ENCODE peak calls at places on chromosomes 12 and 14, in six cellular contexts. One of them, this sample, is unnamed.

GRCh38 chr12:24991209-24992049 is 42.5 kb upstream of the BCAT1 start:
- DNase-seq in astrocyte of the hippocampus: peak; percentile 71
- DNase-seq in Right ventricle myocardium superior: no peak
- DNase-seq in M059J: peak; percentile 61
- DNase-seq in smooth muscle cell of the brain vasculature: peak; percentile 31
- DNase-seq in C1 segment of cervical spinal cord: peak; percentile 39
- DNase-seq in this sample: no peak

GRCh38 chr14:76924363-76925151 is 98.3 kb downstream of the LRRC74A start:
- DNase-seq in C1 segment of cervical spinal cord: peak; percentile 18
- DNase-seq in Right ventricle myocardium superior: no peak
- DNase-seq in astrocyte of the hippocampus: peak; percentile 82
- DNase-seq in smooth muscle cell of the brain vasculature: no peak
- DNase-seq in M059J: peak; percentile 61
- DNase-seq in this sample: peak; percentile 75

GRCh38 chr12:54373619-54374554 is 9.6 kb upstream of the GPR84 start:
- DNase-seq in smooth muscle cell of the brain vasculature: no peak
- DNase-seq in astrocyte of the hippocampus: no peak
- DNase-seq in C1 segment of cervical spinal cord: no peak
- DNase-seq in Right ventricle myocardium superior: no peak
- DNase-seq in M059J: peak; percentile 43
- DNase-seq in this sample: no peak

GRCh38 chr12:16563519-16563918 is 42.4 kb downstream of the LMO3 start:
- DNase-seq in Right ventricle myocardium superior: no peak
- DNase-seq in C1 segment of cervical spinal cord: no peak
- DNase-seq in M059J: no peak
- DNase-seq in astrocyte of the hippocampus: no peak
- DNase-seq in smooth muscle cell of the brain vasculature: no peak
- DNase-seq in this sample: no peak

GRCh38 chr12:6946920-6947374 is 3.1 kb downstream of the C12orf57 start:
- DNase-seq in astrocyte of the hippocampus: no peak
- DNase-seq in C1 segment of cervical spinal cord: no peak
- DNase-seq in M059J: no peak
- DNase-seq in smooth muscle cell of the brain vasculature: no peak
- DNase-seq in Right ventricle myocardium superior: peak; percentile 29
- DNase-seq in this sample: no peak

GRCh38 chr14:53011053-53011462 is 60.2 kb upstream of the FERMT2 start:
- DNase-seq in Right ventricle myocardium superior: peak; percentile 84
- DNase-seq in C1 segment of cervical spinal cord: no peak
- DNase-seq in M059J: peak; percentile 96
- DNase-seq in smooth muscle cell of the brain vasculature: peak; percentile 97
- DNase-seq in astrocyte of the hippocampus: peak; percentile 92
- DNase-seq in this sample: no peak

GRCh38 chr12:12837025-12837872 is 24.1 kb downstream of the DDX47 start:
- DNase-seq in astrocyte of the hippocampus: peak; percentile 85
- DNase-seq in M059J: peak; percentile 89
- DNase-seq in smooth muscle cell of the brain vasculature: peak; percentile 41
- DNase-seq in Right ventricle myocardium superior: no peak
- DNase-seq in C1 segment of cervical spinal cord: no peak
- DNase-seq in this sample: no peak

GRCh38 chr12:125376422-125376821 is 311.2 kb downstream of the AACS start:
- DNase-seq in smooth muscle cell of the brain vasculature: no peak
- DNase-seq in C1 segment of cervical spinal cord: no peak
- DNase-seq in M059J: no peak
- DNase-seq in Right ventricle myocardium superior: no peak
- DNase-seq in astrocyte of the hippocampus: no peak
- DNase-seq in this sample: no peak

GRCh38 chr12:108609535-108610335 is 11.9 kb upstream of the TMEM119 start:
- DNase-seq in Right ventricle myocardium superior: peak; percentile 85
- DNase-seq in M059J: no peak
- DNase-seq in smooth muscle cell of the brain vasculature: peak; percentile 62
- DNase-seq in C1 segment of cervical spinal cord: no peak
- DNase-seq in astrocyte of the hippocampus: peak; percentile 36
- DNase-seq in this sample: no peak

GRCh38 chr12:88876867-88877266 is 296.6 kb upstream of the KITLG start:
- DNase-seq in M059J: peak; percentile 21
- DNase-seq in astrocyte of the hippocampus: no peak
- DNase-seq in smooth muscle cell of the brain vasculature: no peak
- DNase-seq in Right ventricle myocardium superior: no peak
- DNase-seq in C1 segment of cervical spinal cord: no peak
- DNase-seq in this sample: no peak

GRCh38 chr12:27899151-27899661 is 73.3 kb downstream of the PTHLH start:
- DNase-seq in C1 segment of cervical spinal cord: no peak
- DNase-seq in smooth muscle cell of the brain vasculature: peak; percentile 60
- DNase-seq in M059J: peak; percentile 59
- DNase-seq in astrocyte of the hippocampus: peak; percentile 78
- DNase-seq in Right ventricle myocardium superior: no peak
- DNase-seq in this sample: no peak

GRCh38 chr12:75913502-75914110 is 118.0 kb downstream of the PHLDA1 start:
- DNase-seq in astrocyte of the hippocampus: no peak
- DNase-seq in M059J: no peak
- DNase-seq in smooth muscle cell of the brain vasculature: no peak
- DNase-seq in C1 segment of cervical spinal cord: no peak
- DNase-seq in Right ventricle myocardium superior: peak; percentile 44
- DNase-seq in this sample: no peak

GRCh38 chr12:15629761-15630160 is 159.4 kb downstream of the EPS8 start:
- DNase-seq in astrocyte of the hippocampus: no peak
- DNase-seq in C1 segment of cervical spinal cord: no peak
- DNase-seq in Right ventricle myocardium superior: no peak
- DNase-seq in M059J: peak; percentile 55
- DNase-seq in smooth muscle cell of the brain vasculature: no peak
- DNase-seq in this sample: no peak

GRCh38 chr12:22974865-22975264 is 349.9 kb downstream of the ETNK1 start:
- DNase-seq in M059J: peak; percentile 73
- DNase-seq in Right ventricle myocardium superior: no peak
- DNase-seq in astrocyte of the hippocampus: peak; percentile 81
- DNase-seq in C1 segment of cervical spinal cord: no peak
- DNase-seq in smooth muscle cell of the brain vasculature: peak; percentile 52
- DNase-seq in this sample: no peak

GRCh38 chr12:15863984-15864383 is 18.2 kb upstream of the STRAP start:
- DNase-seq in Right ventricle myocardium superior: no peak
- DNase-seq in M059J: no peak
- DNase-seq in smooth muscle cell of the brain vasculature: no peak
- DNase-seq in astrocyte of the hippocampus: no peak
- DNase-seq in C1 segment of cervical spinal cord: no peak
- DNase-seq in this sample: no peak

GRCh38 chr12:52799498-52800211 is 3.7 kb upstream of the KRT3 start:
- DNase-seq in Right ventricle myocardium superior: no peak
- DNase-seq in astrocyte of the hippocampus: no peak
- DNase-seq in M059J: no peak
- DNase-seq in C1 segment of cervical spinal cord: no peak
- DNase-seq in smooth muscle cell of the brain vasculature: no peak
- DNase-seq in this sample: no peak

GRCh38 chr12:51246254-51246853 is 7.7 kb downstream of the DAZAP2 start:
- DNase-seq in astrocyte of the hippocampus: no peak
- DNase-seq in smooth muscle cell of the brain vasculature: no peak
- DNase-seq in M059J: peak; percentile 29
- DNase-seq in C1 segment of cervical spinal cord: no peak
- DNase-seq in Right ventricle myocardium superior: no peak
- DNase-seq in this sample: no peak

GRCh38 chr14:101810897-101811620 is 49.5 kb downstream of the PPP2R5C start:
- DNase-seq in Right ventricle myocardium superior: no peak
- DNase-seq in astrocyte of the hippocampus: no peak
- DNase-seq in M059J: peak; percentile 46
- DNase-seq in smooth muscle cell of the brain vasculature: no peak
- DNase-seq in C1 segment of cervical spinal cord: no peak
- DNase-seq in this sample: no peak

GRCh38 chr14:75393794-75394193 is 34.0 kb upstream of the JDP2 start:
- DNase-seq in smooth muscle cell of the brain vasculature: no peak
- DNase-seq in C1 segment of cervical spinal cord: no peak
- DNase-seq in Right ventricle myocardium superior: no peak
- DNase-seq in M059J: no peak
- DNase-seq in astrocyte of the hippocampus: no peak
- DNase-seq in this sample: no peak

GRCh38 chr12:112096667-112097066 is 11.9 kb downstream of the NAA25 start:
- DNase-seq in smooth muscle cell of the brain vasculature: no peak
- DNase-seq in Right ventricle myocardium superior: no peak
- DNase-seq in astrocyte of the hippocampus: peak; percentile 44
- DNase-seq in C1 segment of cervical spinal cord: no peak
- DNase-seq in M059J: peak; percentile 90
- DNase-seq in this sample: no peak

GRCh38 chr12:53660064-53660463 is 15.8 kb downstream of the ATP5MC2 start:
- DNase-seq in astrocyte of the hippocampus: peak; percentile 45
- DNase-seq in C1 segment of cervical spinal cord: no peak
- DNase-seq in smooth muscle cell of the brain vasculature: no peak
- DNase-seq in Right ventricle myocardium superior: peak; percentile 63
- DNase-seq in M059J: no peak
- DNase-seq in this sample: no peak

GRCh38 chr12:101186291-101186690 is 23.7 kb downstream of the SLC5A8 start:
- DNase-seq in C1 segment of cervical spinal cord: no peak
- DNase-seq in astrocyte of the hippocampus: no peak
- DNase-seq in M059J: no peak
- DNase-seq in Right ventricle myocardium superior: no peak
- DNase-seq in smooth muscle cell of the brain vasculature: no peak
- DNase-seq in this sample: no peak

GRCh38 chr14:91317381-91318313 is 73.1 kb upstream of the GPR68 start:
- DNase-seq in astrocyte of the hippocampus: peak; percentile 16
- DNase-seq in smooth muscle cell of the brain vasculature: no peak
- DNase-seq in M059J: peak; percentile 18
- DNase-seq in Right ventricle myocardium superior: peak; percentile 90
- DNase-seq in C1 segment of cervical spinal cord: peak; percentile 87
- DNase-seq in this sample: no peak

GRCh38 chr14:32013083-32013482 is 64.0 kb upstream of the ARHGAP5 start:
- DNase-seq in M059J: no peak
- DNase-seq in Right ventricle myocardium superior: no peak
- DNase-seq in smooth muscle cell of the brain vasculature: no peak
- DNase-seq in C1 segment of cervical spinal cord: no peak
- DNase-seq in astrocyte of the hippocampus: no peak
- DNase-seq in this sample: no peak

GRCh38 chr14:64706552-64707193 is 2.4 kb downstream of the PLEKHG3 start:
- DNase-seq in C1 segment of cervical spinal cord: peak; percentile 12
- DNase-seq in smooth muscle cell of the brain vasculature: no peak
- DNase-seq in M059J: no peak
- DNase-seq in Right ventricle myocardium superior: peak; percentile 64
- DNase-seq in astrocyte of the hippocampus: no peak
- DNase-seq in this sample: peak; percentile 50

GRCh38 chr12:24993756-24994155 is 44.9 kb upstream of the BCAT1 start:
- DNase-seq in astrocyte of the hippocampus: no peak
- DNase-seq in smooth muscle cell of the brain vasculature: no peak
- DNase-seq in M059J: no peak
- DNase-seq in Right ventricle myocardium superior: no peak
- DNase-seq in C1 segment of cervical spinal cord: peak; percentile 46
- DNase-seq in this sample: no peak

GRCh38 chr14:104685998-104686610 is 3.3 kb upstream of the INF2 start:
- DNase-seq in C1 segment of cervical spinal cord: no peak
- DNase-seq in astrocyte of the hippocampus: no peak
- DNase-seq in M059J: no peak
- DNase-seq in smooth muscle cell of the brain vasculature: no peak
- DNase-seq in Right ventricle myocardium superior: no peak
- DNase-seq in this sample: no peak

GRCh38 chr14:33525626-33526025 is 425.2 kb downstream of the EGLN3 start:
- DNase-seq in M059J: no peak
- DNase-seq in smooth muscle cell of the brain vasculature: no peak
- DNase-seq in C1 segment of cervical spinal cord: no peak
- DNase-seq in astrocyte of the hippocampus: no peak
- DNase-seq in Right ventricle myocardium superior: no peak
- DNase-seq in this sample: no peak

GRCh38 chr14:70098257-70098809 is 90.4 kb downstream of the SLC8A3 start:
- DNase-seq in C1 segment of cervical spinal cord: peak; percentile 22
- DNase-seq in M059J: no peak
- DNase-seq in smooth muscle cell of the brain vasculature: no peak
- DNase-seq in astrocyte of the hippocampus: no peak
- DNase-seq in Right ventricle myocardium superior: no peak
- DNase-seq in this sample: peak; percentile 44

GRCh38 chr12:124923906-124924734 is 9.7 kb upstream of the UBC start:
- DNase-seq in M059J: peak; percentile 95
- DNase-seq in astrocyte of the hippocampus: peak; percentile 53
- DNase-seq in C1 segment of cervical spinal cord: no peak
- DNase-seq in Right ventricle myocardium superior: no peak
- DNase-seq in smooth muscle cell of the brain vasculature: no peak
- DNase-seq in this sample: no peak

GRCh38 chr12:27305673-27306504 is 26.7 kb upstream of the BMAL2 start:
- DNase-seq in C1 segment of cervical spinal cord: no peak
- DNase-seq in M059J: peak; percentile 51
- DNase-seq in astrocyte of the hippocampus: peak; percentile 38
- DNase-seq in Right ventricle myocardium superior: no peak
- DNase-seq in smooth muscle cell of the brain vasculature: no peak
- DNase-seq in this sample: no peak

GRCh38 chr12:112126916-112127315 is 1.6 kb downstream of the TRAFD1 start:
- DNase-seq in Right ventricle myocardium superior: no peak
- DNase-seq in smooth muscle cell of the brain vasculature: no peak
- DNase-seq in astrocyte of the hippocampus: peak; percentile 7
- DNase-seq in C1 segment of cervical spinal cord: no peak
- DNase-seq in M059J: peak; percentile 46
- DNase-seq in this sample: no peak

GRCh38 chr14:49594347-49595089 is 4.2 kb upstream of the LRR1 start:
- DNase-seq in astrocyte of the hippocampus: peak; percentile 67
- DNase-seq in Right ventricle myocardium superior: no peak
- DNase-seq in C1 segment of cervical spinal cord: no peak
- DNase-seq in M059J: no peak
- DNase-seq in smooth muscle cell of the brain vasculature: no peak
- DNase-seq in this sample: no peak

GRCh38 chr12:111444314-111444705 is 38.6 kb downstream of the SH2B3 start:
- DNase-seq in C1 segment of cervical spinal cord: no peak
- DNase-seq in M059J: peak; percentile 72
- DNase-seq in astrocyte of the hippocampus: no peak
- DNase-seq in Right ventricle myocardium superior: no peak
- DNase-seq in smooth muscle cell of the brain vasculature: no peak
- DNase-seq in this sample: no peak

GRCh38 chr12:124764451-124764850 is 99.2 kb downstream of the SCARB1 start:
- DNase-seq in M059J: peak; percentile 57
- DNase-seq in C1 segment of cervical spinal cord: no peak
- DNase-seq in Right ventricle myocardium superior: peak; percentile 77
- DNase-seq in astrocyte of the hippocampus: peak; percentile 91
- DNase-seq in smooth muscle cell of the brain vasculature: no peak
- DNase-seq in this sample: no peak

GRCh38 chr12:11884661-11885060 is 186.1 kb upstream of the BCL2L14 start:
- DNase-seq in M059J: peak; percentile 87
- DNase-seq in Right ventricle myocardium superior: no peak
- DNase-seq in smooth muscle cell of the brain vasculature: no peak
- DNase-seq in C1 segment of cervical spinal cord: no peak
- DNase-seq in astrocyte of the hippocampus: no peak
- DNase-seq in this sample: no peak

GRCh38 chr12:55515696-55516095 is 23.5 kb downstream of the OR6C68 start:
- DNase-seq in smooth muscle cell of the brain vasculature: no peak
- DNase-seq in Right ventricle myocardium superior: no peak
- DNase-seq in C1 segment of cervical spinal cord: no peak
- DNase-seq in astrocyte of the hippocampus: no peak
- DNase-seq in M059J: no peak
- DNase-seq in this sample: no peak

GRCh38 chr14:75279739-75280447 is 1.3 kb downstream of the FOS start:
- DNase-seq in smooth muscle cell of the brain vasculature: no peak
- DNase-seq in C1 segment of cervical spinal cord: peak; percentile 22
- DNase-seq in Right ventricle myocardium superior: peak; percentile 57
- DNase-seq in M059J: peak; percentile 40
- DNase-seq in astrocyte of the hippocampus: peak; percentile 60
- DNase-seq in this sample: no peak

GRCh38 chr12:130634866-130635265 is 81.2 kb downstream of the RIMBP2 start:
- DNase-seq in astrocyte of the hippocampus: no peak
- DNase-seq in C1 segment of cervical spinal cord: no peak
- DNase-seq in M059J: no peak
- DNase-seq in Right ventricle myocardium superior: no peak
- DNase-seq in smooth muscle cell of the brain vasculature: no peak
- DNase-seq in this sample: no peak

This sample was measured in caudate nucleus.